ENCODE peak calls at places on chromosomes 4 and X, in four cellular contexts. A, S, Z and K are unnamed samples.
A peak's percentile ranks its signal among the peaks of the same experiment; 100 is the strongest.

GRCh38 chrX:139930923-139931645 is 1.8 kb downstream of the ATP11C start:
- DNase-seq in A (peak; percentile 31), S (no peak), Z (no peak), K (no peak)

GRCh38 chr4:176778063-176778462 is 14.7 kb downstream of the VEGFC start:
- DNase-seq in A (peak; percentile 73), S (no peak), Z (no peak), K (no peak)

GRCh38 chr4:55068522-55068921 is 56.9 kb downstream of the KDR start:
- DNase-seq in A (no peak), S (no peak), Z (no peak), K (no peak)

GRCh38 chrX:19865567-19866363 is 21.6 kb downstream of the SH3KBP1 start:
- DNase-seq in A (no peak), S (no peak), Z (no peak), K (no peak)

GRCh38 chr4:124322234-124322831 is 390.2 kb downstream of the ANKRD50 start:
- DNase-seq in A (peak; percentile 53), S (no peak), Z (no peak), K (peak; percentile 17)

GRCh38 chr4:36815536-36815935 is 429.0 kb upstream of the NWD2 start:
- DNase-seq in A (no peak), S (no peak), Z (no peak), K (no peak)

GRCh38 chr4:100189820-100190642 is at the start of gene DDIT4L:
- DNase-seq in A (peak; percentile 56), S (peak; percentile 13), Z (peak; percentile 78), K (peak; percentile 44)

GRCh38 chr4:150581611-150582010 is 340 bp upstream of the MAB21L2 start:
- DNase-seq in A (peak; percentile 96), S (no peak), Z (peak; percentile 54), K (peak; percentile 65)

GRCh38 chrX:38095971-38096529 is 89.7 kb downstream of the SYTL5 start:
- DNase-seq in A (peak; percentile 2), S (no peak), Z (no peak), K (no peak)

GRCh38 chr4:96343836-96344235 is 503.9 kb downstream of the PDHA2 start:
- DNase-seq in A (no peak), S (no peak), Z (no peak), K (no peak)

GRCh38 chr4:149031399-149031798 is 589.2 kb upstream of the NR3C2 start:
- DNase-seq in A (no peak), S (no peak), Z (no peak), K (no peak)

GRCh38 chr4:173536808-173537429 is 6.9 kb upstream of the HAND2 start:
- DNase-seq in A (peak; percentile 83), S (no peak), Z (peak; percentile 64), K (peak; percentile 58)

GRCh38 chr4:121277194-121278105 is 103.4 kb downstream of the QRFPR start:
- DNase-seq in A (no peak), S (peak; percentile 94), Z (no peak), K (no peak)

GRCh38 chr4:6502747-6503465 is 30.5 kb upstream of the PPP2R2C start:
- DNase-seq in A (no peak), S (no peak), Z (peak; percentile 4), K (no peak)

GRCh38 chrX:96453139-96453538 is 231.5 kb upstream of the DIAPH2 start:
- DNase-seq in A (no peak), S (peak; percentile 48), Z (no peak), K (no peak)

GRCh38 chr4:65014078-65014477 is 604.8 kb upstream of the TECRL start:
- DNase-seq in A (no peak), S (no peak), Z (no peak), K (no peak)

GRCh38 chr4:2831611-2832308 is 11.9 kb upstream of the ADD1 start:
- DNase-seq in A (no peak), S (no peak), Z (no peak), K (no peak)

DNA sequence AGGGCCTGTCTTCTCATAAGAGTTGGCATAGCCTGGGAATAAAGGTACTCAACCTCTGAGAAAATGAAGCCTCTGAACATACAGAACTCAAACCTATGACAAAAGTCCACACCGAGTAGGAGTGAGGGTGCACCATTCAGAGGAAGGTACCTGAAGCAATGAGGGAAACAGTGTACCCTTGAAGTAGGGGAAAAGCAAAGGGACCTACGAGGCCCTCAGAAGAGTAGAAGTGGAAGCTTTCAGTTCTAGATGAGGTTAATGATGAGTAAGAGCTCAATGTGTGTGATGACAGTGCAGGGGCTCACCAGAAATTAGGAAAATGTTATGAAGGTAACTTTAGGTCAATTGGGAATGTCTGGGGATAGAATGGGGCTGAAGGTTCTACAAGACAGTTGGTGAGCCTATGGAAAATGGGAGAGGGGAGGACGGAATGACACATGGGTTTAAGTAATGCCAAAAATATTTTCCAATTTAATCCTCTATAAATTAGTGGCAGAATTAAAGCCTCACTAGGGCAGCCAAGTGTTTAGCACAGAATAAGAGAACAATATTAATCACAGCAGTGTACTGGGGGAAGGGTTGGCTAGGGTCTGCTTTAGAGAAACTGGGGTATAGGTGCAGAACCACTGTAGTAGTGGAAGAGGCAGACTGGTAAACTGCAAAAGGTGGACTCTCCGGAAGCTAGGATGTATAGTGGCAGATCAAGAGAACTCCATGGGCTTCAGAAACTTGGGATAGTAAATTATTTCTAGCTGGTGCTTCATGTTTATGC is 39.8 kb downstream of the RAB33A start:
- DNase-seq in A (no peak), S (no peak), Z (no peak), K (no peak)
- H3K36me3 ChIP-seq in A (peaks cover 49% of the 10 kb centered on the region), S (no peaks in the 10 kb centered on the region), Z (peaks cover 43% of the 10 kb centered on the region), K (peaks cover 84% of the 10 kb centered on the region)

DNA sequence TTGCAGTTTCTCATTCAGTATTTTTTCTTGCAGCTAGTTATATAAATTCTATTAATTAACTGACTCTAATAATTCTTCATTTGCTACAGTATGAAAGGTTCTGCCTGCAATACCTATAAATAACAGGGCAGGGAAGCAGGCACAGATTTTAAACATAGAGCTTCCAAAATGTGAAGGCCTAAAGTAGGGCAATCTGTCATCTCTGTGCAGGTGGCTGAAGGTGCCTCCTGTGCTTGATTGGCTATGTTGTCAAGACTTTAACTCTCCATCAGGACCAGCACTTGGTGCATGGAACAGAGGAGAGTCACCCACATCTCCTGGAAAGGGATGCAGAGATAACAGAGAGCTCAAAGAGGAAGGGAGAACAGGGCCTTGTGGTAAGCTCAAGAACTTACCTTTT is 75.2 kb upstream of the TSPAN5 start:
- DNase-seq in A (no peak), S (no peak), Z (no peak), K (no peak)
- H2BK12ac ChIP-seq in A (no peak overlapping the region), S (no peak overlapping the region), Z (no peak overlapping the region), K (no peak overlapping the region)

DNA sequence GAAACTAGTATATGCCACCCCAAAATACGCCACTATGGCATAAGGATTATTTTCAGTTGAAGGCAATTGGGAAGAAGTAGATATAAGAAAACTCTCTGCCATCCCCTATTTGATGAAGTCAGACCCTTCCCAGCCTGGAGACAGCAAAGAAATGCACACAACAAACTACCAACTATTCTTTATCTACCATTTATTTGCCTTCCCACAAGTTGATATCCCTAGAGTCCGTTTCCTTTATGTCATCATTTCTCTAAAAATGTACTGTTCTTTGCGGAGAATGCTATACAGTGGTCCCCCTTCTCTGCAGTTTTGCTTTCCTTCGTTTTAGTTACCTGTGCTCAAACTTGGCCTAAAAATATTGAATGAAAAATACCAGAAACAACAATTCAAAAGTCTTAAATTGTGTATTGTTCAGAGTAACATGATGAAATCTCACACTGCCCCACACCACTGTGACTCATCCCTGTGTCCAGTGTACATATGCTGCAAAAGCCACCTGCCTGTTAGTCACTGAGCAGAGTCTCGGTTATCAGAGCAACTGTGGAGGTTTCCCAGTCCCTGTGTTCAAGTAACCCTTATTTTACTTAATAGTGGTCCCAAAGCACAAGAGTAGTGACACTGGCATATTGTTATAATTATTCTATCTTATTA is 152.3 kb downstream of the WDFY3 start:
- DNase-seq in A (peak; percentile 89), S (peak; percentile 49), Z (no peak), K (no peak)
- H3K36me3 ChIP-seq in A (peaks cover 44% of the 10 kb centered on the region), S (peaks cover 2% of the 10 kb centered on the region), Z (peaks cover 9% of the 10 kb centered on the region), K (peaks cover 4% of the 10 kb centered on the region)

DNA sequence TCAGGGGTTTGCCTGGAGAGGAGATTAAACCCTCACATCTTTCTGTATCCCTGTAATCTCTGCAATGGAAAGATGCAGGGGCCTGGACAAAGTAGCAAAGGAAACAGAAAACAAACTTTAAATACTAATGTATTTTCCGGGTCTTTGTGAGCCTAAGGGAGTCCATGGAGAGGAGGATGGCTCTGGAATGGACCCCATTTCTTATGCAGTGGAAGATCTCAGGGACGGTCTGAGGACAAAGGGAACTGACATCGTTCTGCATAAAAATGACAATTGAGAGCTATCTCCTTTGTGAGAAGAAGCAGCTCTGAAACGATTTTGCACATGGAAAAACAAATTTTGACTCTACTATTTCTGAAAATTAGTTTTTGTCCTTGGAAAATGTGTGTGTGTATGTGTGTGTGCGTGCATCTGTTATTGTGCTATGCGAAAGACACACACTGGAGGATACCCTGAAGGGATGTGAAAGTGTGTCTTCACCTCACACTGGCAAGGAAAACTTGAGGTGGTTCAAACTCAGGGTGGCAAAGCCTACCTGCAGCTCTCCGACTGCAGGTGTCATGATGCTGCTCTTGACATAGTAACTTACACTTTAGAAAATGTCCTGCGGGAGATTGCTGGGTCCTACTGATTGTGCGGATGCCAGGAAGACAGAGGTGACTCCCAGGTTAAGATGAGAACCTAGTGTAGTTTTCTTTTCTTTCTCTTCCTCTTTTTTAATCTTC is 126.4 kb upstream of the JADE1 start:
- DNase-seq in A (no peak), S (no peak), Z (peak; percentile 52), K (no peak)
- H2BK12ac ChIP-seq in A (peak overlapping the region; percentile 28), S (no peak overlapping the region), Z (peak overlapping the region; percentile 98), K (no peak overlapping the region)